ENCODE peak calls at places on chromosomes 4 and X, in five cellular contexts. One of them, this sample, is unnamed.

GRCh38 chr4:38075370-38076152 is 115.4 kb downstream of the PTTG2 start:
- DNase-seq in EL: peak; percentile 66
- DNase-seq in epithelial cell of proximal tubule: no peak
- DNase-seq in foreskin fibroblast: peak; percentile 78
- DNase-seq in iris pigment epithelial cell: peak; percentile 76
- DNase-seq in this sample: no peak

GRCh38 chr4:40251366-40251765 is 54.5 kb downstream of the RHOH start:
- DNase-seq in epithelial cell of proximal tubule: no peak
- DNase-seq in EL: peak; percentile 24
- DNase-seq in foreskin fibroblast: peak; percentile 67
- DNase-seq in iris pigment epithelial cell: peak; percentile 48
- DNase-seq in this sample: peak; percentile 39

GRCh38 chrX:18702362-18703195 is 4.9 kb upstream of the PPEF1 start:
- DNase-seq in foreskin fibroblast: peak; percentile 41
- DNase-seq in iris pigment epithelial cell: peak; percentile 75
- DNase-seq in epithelial cell of proximal tubule: no peak
- DNase-seq in EL: peak; percentile 17
- DNase-seq in this sample: no peak

GRCh38 chrX:16212436-16212835 is 45.2 kb downstream of the MAGEB17 start:
- DNase-seq in iris pigment epithelial cell: peak; percentile 17
- DNase-seq in foreskin fibroblast: peak; percentile 58
- DNase-seq in epithelial cell of proximal tubule: no peak
- DNase-seq in EL: no peak
- DNase-seq in this sample: no peak

GRCh38 chr4:829291-829690 is 3.4 kb upstream of the CPLX1 start:
- DNase-seq in foreskin fibroblast: no peak
- DNase-seq in iris pigment epithelial cell: no peak
- DNase-seq in EL: no peak
- DNase-seq in epithelial cell of proximal tubule: no peak
- DNase-seq in this sample: no peak

GRCh38 chrX:135213200-135213844 is 38.5 kb upstream of the ETDA start:
- DNase-seq in foreskin fibroblast: no peak
- DNase-seq in EL: no peak
- DNase-seq in iris pigment epithelial cell: no peak
- DNase-seq in epithelial cell of proximal tubule: no peak
- DNase-seq in this sample: no peak

GRCh38 chrX:69116077-69116476 is 49.2 kb downstream of the PJA1 start:
- DNase-seq in EL: no peak
- DNase-seq in epithelial cell of proximal tubule: no peak
- DNase-seq in foreskin fibroblast: no peak
- DNase-seq in iris pigment epithelial cell: no peak
- DNase-seq in this sample: no peak

GRCh38 chr4:15396157-15396800 is 31.6 kb upstream of the C1QTNF7 start:
- DNase-seq in foreskin fibroblast: peak; percentile 68
- DNase-seq in iris pigment epithelial cell: peak; percentile 63
- DNase-seq in EL: peak; percentile 61
- DNase-seq in epithelial cell of proximal tubule: no peak
- DNase-seq in this sample: no peak

GRCh38 chr4:95998311-95998710 is 158.4 kb downstream of the PDHA2 start:
- DNase-seq in EL: no peak
- DNase-seq in epithelial cell of proximal tubule: no peak
- DNase-seq in foreskin fibroblast: no peak
- DNase-seq in iris pigment epithelial cell: peak; percentile 28
- DNase-seq in this sample: no peak

GRCh38 chr4:98516042-98516440 is 142.4 kb downstream of the TSPAN5 start:
- DNase-seq in foreskin fibroblast: peak; percentile 89
- DNase-seq in EL: peak; percentile 89
- DNase-seq in epithelial cell of proximal tubule: peak; percentile 52
- DNase-seq in iris pigment epithelial cell: peak; percentile 93
- DNase-seq in this sample: peak; percentile 70

GRCh38 chr4:41757521-41758156 is 9.1 kb upstream of the PHOX2B start:
- DNase-seq in iris pigment epithelial cell: no peak
- DNase-seq in foreskin fibroblast: no peak
- DNase-seq in epithelial cell of proximal tubule: no peak
- DNase-seq in EL: no peak
- DNase-seq in this sample: no peak

GRCh38 chr4:139919513-139919912 is 234.5 kb downstream of the MAML3 start:
- DNase-seq in epithelial cell of proximal tubule: peak; percentile 53
- DNase-seq in EL: peak; percentile 56
- DNase-seq in iris pigment epithelial cell: peak; percentile 84
- DNase-seq in foreskin fibroblast: peak; percentile 77
- DNase-seq in this sample: peak; percentile 26

GRCh38 chrX:23844502-23845138 is 61.6 kb downstream of the SAT1 start:
- DNase-seq in foreskin fibroblast: peak; percentile 35
- DNase-seq in EL: no peak
- DNase-seq in epithelial cell of proximal tubule: no peak
- DNase-seq in iris pigment epithelial cell: peak; percentile 50
- DNase-seq in this sample: no peak

This sample was measured in kidney epithelial cell.